ENCODE peak calls at places on chromosomes 13 and 19, in eight cellular contexts. E is GM10248; D is RWPE1; Y is mucosa of descending colon; Q is RPMI7951; U is SHP77 treated with DMSO at 0.1 percent for 48 hours; M is omental fat pad; Z is stimulated activated CD4-positive, alpha-beta T cell treated with anti-CD3 and anti-CD28 coated beads, Interleukin-1b, Interleukin-23, amount 100 ng/mL, for 4 hours. S is an unnamed sample.

GRCh38 chr19:48489608-48490216 is 20.5 kb downstream of the CYTH2 start:
- DNase-seq in Q (peak), Y (peak), U (peak), D (peak), M (peak), E (peak), Z (peak), S (no peak)

GRCh38 chr19:19661675-19662251 is 1.7 kb downstream of the ATP13A1 start:
- DNase-seq in M (no peak), E (peak), D (no peak), Z (no peak), U (no peak), Y (peak), Q (no peak), S (no peak)

GRCh38 chr13:42751693-42752092 is 29.7 kb upstream of the FAM216B start:
- DNase-seq in E (peak), Z (no peak), D (no peak), Q (no peak), U (no peak), Y (no peak), M (no peak), S (no peak)

GRCh38 chr13:32639502-32640105 is 53.4 kb downstream of the PDS5B start:
- DNase-seq in M (no peak), Y (no peak), E (peak), D (peak), Z (no peak), Q (peak), U (no peak), S (peak)

GRCh38 chr19:13102666-13103584 is at the start of gene LYL1:
- DNase-seq in E (peak), M (no peak), Q (peak), Z (no peak), U (no peak), Y (peak), D (no peak), S (peak)

GRCh38 chr13:73691891-73692290 is 442.3 kb downstream of the KLF12 start:
- DNase-seq in Z (no peak), U (no peak), Q (no peak), M (no peak), D (no peak), E (no peak), Y (no peak), S (no peak)

GRCh38 chr19:35350591-35350990 is 2.9 kb downstream of the FFAR1 start:
- DNase-seq in U (no peak), Q (no peak), D (no peak), Y (peak), Z (no peak), E (peak), M (no peak), S (no peak)

GRCh38 chr13:45055902-45056648 is 64.2 kb upstream of the GTF2F2 start:
- DNase-seq in Q (peak), E (no peak), M (no peak), U (no peak), D (peak), Z (no peak), Y (no peak), S (peak)

GRCh38 chr19:19465436-19466070 is 49.8 kb downstream of the TSSK6 start:
- DNase-seq in U (no peak), Z (no peak), Y (peak), D (no peak), M (no peak), E (no peak), Q (no peak), S (no peak)

GRCh38 chr19:30552593-30552992 is 180.4 kb downstream of the ZNF536 start:
- DNase-seq in M (no peak), E (no peak), D (no peak), Y (no peak), Q (no peak), Z (no peak), U (no peak), S (no peak)

S was measured in SK-N-DZ.